ENCODE peak calls at places on chromosomes 1 and 21, in seven cellular contexts. C, V, J, S, Z, I and M are unnamed samples.

GRCh38 chr21:36325373-36326010 is 5.5 kb downstream of the MORC3 start:
- DNase-seq in C (no peak), V (no peak), J (no peak), S (no peak), Z (no peak), I (no peak), M (no peak)

GRCh38 chr1:232445361-232446106 is 184.4 kb downstream of the SIPA1L2 start:
- DNase-seq in C (no peak), V (no peak), J (no peak), S (no peak), Z (no peak), I (no peak), M (no peak)

GRCh38 chr1:8591547-8591946 is 225.9 kb downstream of the RERE start:
- DNase-seq in C (no peak), V (no peak), J (no peak), S (no peak), Z (no peak), I (no peak), M (no peak)

GRCh38 chr1:182771187-182771984 is 18.2 kb upstream of the NPL start:
- DNase-seq in C (no peak), V (no peak), J (no peak), S (no peak), Z (no peak), I (no peak), M (no peak)

GRCh38 chr1:223712856-223713494 is 636 bp downstream of the CAPN2 start:
- DNase-seq in C (no peak), V (no peak), J (no peak), S (no peak), Z (peak), I (no peak), M (no peak)

GRCh38 chr1:125087247-125087646 is 3902.5 kb downstream of the SRGAP2C start:
- DNase-seq in C (no peak), V (no peak), J (no peak), S (no peak), Z (no peak), I (no peak), M (no peak)

GRCh38 chr21:21179619-21180336 is 181.6 kb downstream of the NCAM2 start:
- DNase-seq in C (no peak), V (no peak), J (no peak), S (no peak), Z (no peak), I (no peak), M (no peak)

GRCh38 chr1:110944806-110945205 is 18.9 kb downstream of the LRIF1 start:
- DNase-seq in C (no peak), V (no peak), J (no peak), S (no peak), Z (no peak), I (no peak), M (no peak)

GRCh38 chr1:72137665-72138064 is 144.7 kb downstream of the NEGR1 start:
- DNase-seq in C (no peak), V (no peak), J (no peak), S (no peak), Z (no peak), I (no peak), M (no peak)

GRCh38 chr1:63871451-63871850 is 97.6 kb downstream of the ROR1 start:
- DNase-seq in C (no peak), V (no peak), J (no peak), S (no peak), Z (no peak), I (no peak), M (no peak)

GRCh38 chr1:160704250-160704649 is 7.4 kb downstream of the CD48 start:
- DNase-seq in C (no peak), V (no peak), J (no peak), S (no peak), Z (no peak), I (no peak), M (no peak)

GRCh38 chr1:214236477-214236876 is 44.5 kb upstream of the SMYD2 start:
- DNase-seq in C (no peak), V (no peak), J (no peak), S (no peak), Z (no peak), I (no peak), M (no peak)

GRCh38 chr1:117128323-117129079 is 7.0 kb upstream of the TRIM45 start:
- DNase-seq in C (no peak), V (peak), J (no peak), S (peak), Z (no peak), I (no peak), M (no peak)

GRCh38 chr1:64932962-64933295 is 33.4 kb downstream of the JAK1 start:
- DNase-seq in C (no peak), V (no peak), J (no peak), S (no peak), Z (no peak), I (no peak), M (no peak)

GRCh38 chr1:64935551-64936158 is 30.7 kb downstream of the JAK1 start:
- DNase-seq in C (no peak), V (no peak), J (no peak), S (no peak), Z (no peak), I (no peak), M (no peak)

GRCh38 chr1:64936958-64937357 is 29.4 kb downstream of the JAK1 start:
- DNase-seq in C (no peak), V (no peak), J (no peak), S (no peak), Z (no peak), I (no peak), M (no peak)

GRCh38 chr1:64934115-64934880 is 32.1 kb downstream of the JAK1 start:
- DNase-seq in C (no peak), V (peak), J (no peak), S (peak), Z (peak), I (peak), M (no peak)

GRCh38 chr1:64933296-64934070 is 32.9 kb downstream of the JAK1 start:
- DNase-seq in C (no peak), V (peak), J (no peak), S (no peak), Z (peak), I (peak), M (no peak)
- TF ChIP-seq POLR2A in C (no peak), V (no peak), J (no peak), S (no peak), Z (no peak), I (no peak), M (no peak)

GRCh38 chr1:200912737-200913407 is 18.2 kb downstream of the INAVA start:
- DNase-seq in C (no peak), V (no peak), J (no peak), S (no peak), Z (no peak), I (peak), M (no peak)
- TF ChIP-seq POLR2A in C (no peak), V (no peak), J (no peak), S (no peak), Z (no peak), I (no peak), M (no peak)

DNA sequence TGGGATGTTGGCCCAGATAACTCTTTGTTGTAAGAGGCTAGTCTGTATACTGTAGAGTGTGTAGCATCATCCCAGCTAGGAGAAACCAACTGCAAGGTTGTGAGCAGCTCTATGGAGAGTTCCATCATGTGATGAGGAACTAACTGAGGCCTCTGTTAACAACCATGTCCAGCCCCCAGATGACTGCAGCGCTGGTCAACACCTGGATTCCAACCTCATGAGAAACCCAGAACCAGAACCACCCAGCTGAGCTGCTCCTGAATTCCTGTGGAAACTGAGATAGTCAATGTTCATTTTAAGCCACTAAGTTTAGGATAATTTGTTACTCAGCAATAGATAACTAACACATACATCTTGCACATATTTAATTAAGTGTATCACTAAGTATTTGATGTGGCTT is 41.6 kb upstream of the SLC2A1 start:
- DNase-seq in C (no peak), V (no peak), J (no peak), S (no peak), Z (no peak), I (no peak), M (no peak)
- TF ChIP-seq POLR2A in C (no peak), V (no peak), J (no peak), S (no peak), Z (no peak), I (no peak), M (no peak)

DNA sequence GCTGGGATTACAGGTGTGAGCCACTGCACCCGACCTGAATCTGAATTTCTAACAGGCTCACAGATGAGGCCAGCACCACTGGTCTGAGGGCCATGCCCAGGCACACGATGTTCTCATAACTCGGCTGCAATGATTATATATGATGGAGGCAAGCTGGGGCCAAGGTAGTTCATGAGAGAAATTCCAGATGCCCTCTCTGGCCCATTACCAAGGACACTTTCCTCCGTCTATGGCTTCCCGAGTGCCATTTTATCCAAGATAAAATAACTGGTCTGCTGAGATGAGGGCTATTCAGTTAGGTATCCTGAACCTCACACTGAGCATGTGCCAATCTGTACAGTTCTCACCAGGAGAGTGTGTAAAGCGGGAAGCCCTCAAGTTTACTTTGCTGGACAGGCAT is 16.5 kb downstream of the TMPRSS2 start:
- DNase-seq in C (no peak), V (no peak), J (no peak), S (no peak), Z (no peak), I (no peak), M (no peak)
- TF ChIP-seq POLR2A in C (no peak), V (no peak), J (no peak), S (no peak), Z (no peak), I (no peak), M (no peak)

GRCh38 chr1:234322097-234322496 is 51.2 kb upstream of the COA6 start:
- DNase-seq in C (no peak), V (no peak), J (no peak), S (no peak), Z (no peak), I (no peak), M (no peak)

GRCh38 chr1:234320069-234320468 is 53.2 kb upstream of the COA6 start:
- DNase-seq in C (no peak), V (no peak), J (no peak), S (no peak), Z (no peak), I (no peak), M (no peak)

GRCh38 chr1:234320549-234320948 is 52.7 kb upstream of the COA6 start:
- DNase-seq in C (no peak), V (no peak), J (no peak), S (no peak), Z (no peak), I (no peak), M (no peak)

GRCh38 chr1:234322979-234323378 is 50.3 kb upstream of the COA6 start:
- DNase-seq in C (peak), V (peak), J (no peak), S (no peak), Z (no peak), I (no peak), M (no peak)

GRCh38 chr1:234321211-234321610 is 52.0 kb upstream of the COA6 start:
- DNase-seq in C (no peak), V (no peak), J (no peak), S (no peak), Z (no peak), I (no peak), M (no peak)
- TF ChIP-seq POLR2A in C (no peak), V (no peak), J (no peak), S (no peak), Z (no peak), I (no peak), M (no peak)